ENCODE peak calls at places on chromosomes 6 and 20, in seven cellular contexts. M is prostate gland, I is A549, E is astrocyte of the spinal cord, J is tibial artery, Z is esophagus squamous epithelium, S is nephron progenitor cell. K is an unnamed sample.

GRCh38 chr20:42907730-42908129 is 282.0 kb downstream of the PTPRT start:
- DNase-seq in M (no peak), I (no peak), E (no peak), J (no peak), Z (no peak), S (no peak), K (no peak)

GRCh38 chr6:155782320-155782730 is 326.7 kb upstream of the NOX3 start:
- DNase-seq in M (peak; percentile 27), I (peak; percentile 90), E (peak; percentile 96), J (no peak), Z (no peak), S (no peak), K (peak; percentile 96)

GRCh38 chr20:16194961-16195360 is 378.3 kb downstream of the KIF16B start:
- DNase-seq in M (no peak), I (no peak), E (no peak), J (no peak), Z (no peak), S (no peak), K (no peak)

GRCh38 chr6:117272886-117273285 is 7.5 kb downstream of the VGLL2 start:
- DNase-seq in M (no peak), I (no peak), E (no peak), J (no peak), Z (no peak), S (no peak), K (no peak)

GRCh38 chr6:71466362-71466761 is 177.8 kb downstream of the OGFRL1 start:
- DNase-seq in M (no peak), I (no peak), E (no peak), J (no peak), Z (no peak), S (no peak), K (no peak)

GRCh38 chr20:40612837-40613236 is 76.2 kb downstream of the MAFB start:
- DNase-seq in M (no peak), I (no peak), E (no peak), J (no peak), Z (no peak), S (no peak), K (no peak)

GRCh38 chr6:145276746-145277145 is 458.6 kb downstream of the EPM2A start:
- DNase-seq in M (no peak), I (no peak), E (no peak), J (no peak), Z (no peak), S (no peak), K (no peak)

GRCh38 chr6:143549630-143550268 is 38.2 kb upstream of the FUCA2 start:
- DNase-seq in M (no peak), I (no peak), E (no peak), J (no peak), Z (no peak), S (no peak), K (no peak)

GRCh38 chr6:71602385-71602949 is 283.9 kb upstream of the RIMS1 start:
- DNase-seq in M (no peak), I (no peak), E (peak; percentile 72), J (no peak), Z (no peak), S (no peak), K (peak; percentile 71)

GRCh38 chr20:62356948-62357667 is 10.0 kb downstream of the LAMA5 start:
- DNase-seq in M (no peak), I (peak; percentile 77), E (peak; percentile 79), J (peak; percentile 93), Z (no peak), S (no peak), K (peak; percentile 72)

GRCh38 chr6:13427838-13428527 is 59.4 kb downstream of the GFOD1 start:
- DNase-seq in M (no peak), I (no peak), E (no peak), J (no peak), Z (peak; percentile 9), S (peak; percentile 32), K (no peak)

GRCh38 chr6:56752009-56752408 is 109.3 kb upstream of the DST start:
- DNase-seq in M (no peak), I (no peak), E (peak; percentile 79), J (no peak), Z (no peak), S (no peak), K (peak; percentile 68)

GRCh38 chr6:7505196-7505699 is 36.2 kb upstream of the DSP start:
- DNase-seq in M (peak; percentile 58), I (peak; percentile 81), E (peak; percentile 68), J (no peak), Z (no peak), S (no peak), K (peak; percentile 49)

GRCh38 chr6:145141609-145142008 is 593.7 kb downstream of the EPM2A start:
- DNase-seq in M (no peak), I (no peak), E (no peak), J (no peak), Z (no peak), S (no peak), K (no peak)

GRCh38 chr6:164042212-164042611 is 627.7 kb downstream of the QKI start:
- DNase-seq in M (no peak), I (no peak), E (no peak), J (no peak), Z (no peak), S (no peak), K (no peak)

GRCh38 chr20:32563311-32564272 is 21.5 kb downstream of the NOL4L start:
- DNase-seq in M (no peak), I (no peak), E (no peak), J (no peak), Z (no peak), S (no peak), K (no peak)

GRCh38 chr6:122322824-122323223 is 76.6 kb upstream of the HSF2 start:
- DNase-seq in M (no peak), I (no peak), E (peak; percentile 43), J (no peak), Z (no peak), S (no peak), K (peak; percentile 53)

GRCh38 chr6:167481527-167481926 is 156.6 kb downstream of the TTLL2 start:
- DNase-seq in M (no peak), I (no peak), E (no peak), J (no peak), Z (no peak), S (no peak), K (no peak)

GRCh38 chr6:162019311-162019710 is 708.3 kb downstream of the PRKN start:
- DNase-seq in M (no peak), I (no peak), E (no peak), J (no peak), Z (no peak), S (no peak), K (no peak)

GRCh38 chr6:156589281-156589680 is 187.9 kb upstream of the ARID1B start:
- DNase-seq in M (no peak), I (no peak), E (peak; percentile 78), J (no peak), Z (no peak), S (no peak), K (peak; percentile 72)

GRCh38 chr6:153790881-153791473 is 248.1 kb upstream of the OPRM1 start:
- DNase-seq in M (no peak), I (peak; percentile 10), E (peak; percentile 58), J (no peak), Z (no peak), S (no peak), K (peak; percentile 37)
- TF ChIP-seq CTCF in M (no peak), I (peak; percentile 6), E (no peak), J (no peak), Z (no peak), S (peak; percentile 15), K (no peak)

DNA sequence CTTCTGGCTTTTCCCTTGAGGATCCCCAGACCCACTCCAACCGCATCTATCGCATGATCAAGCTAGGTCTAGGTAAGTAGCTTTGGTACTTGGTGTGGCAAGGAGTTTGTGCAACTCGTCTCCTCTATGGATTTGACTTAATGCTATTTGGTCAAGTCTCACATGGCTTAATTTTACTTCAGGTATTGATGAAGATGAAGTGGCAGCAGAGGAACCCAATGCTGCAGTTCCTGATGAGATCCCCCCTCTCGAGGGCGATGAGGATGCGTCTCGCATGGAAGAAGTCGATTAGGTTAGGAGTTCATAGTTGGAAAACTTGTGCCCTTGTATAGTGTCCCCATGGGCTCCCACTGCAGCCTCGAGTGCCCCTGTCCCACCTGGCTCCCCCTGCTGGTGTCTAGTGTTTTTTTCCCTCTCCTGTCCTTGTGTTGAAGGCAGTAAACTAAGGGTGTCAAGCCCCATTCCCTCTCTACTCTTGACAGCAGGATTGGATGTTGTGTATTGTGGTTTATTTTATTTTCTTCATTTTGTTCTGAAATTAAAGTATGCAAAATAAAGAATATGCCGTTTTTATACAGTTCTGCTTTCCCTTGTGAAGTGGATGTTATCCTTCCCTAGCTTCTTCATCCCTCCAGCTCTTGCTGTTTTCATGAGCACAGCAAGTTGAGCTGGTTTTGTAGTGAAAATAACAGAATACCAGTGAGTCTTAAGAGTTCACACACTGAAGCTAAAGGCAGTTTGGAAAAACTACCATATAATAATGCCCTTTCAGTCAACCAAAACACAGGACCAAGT is 3.8 kb downstream of the SLC35B2 start:
- DNase-seq in M (no peak), I (peak; percentile 53), E (no peak), J (no peak), Z (no peak), S (peak; percentile 59), K (no peak)
- TF ChIP-seq CTCF in M (peak; percentile 38), I (peak; percentile 40), E (peak; percentile 46), J (no peak), Z (peak; percentile 37), S (peak; percentile 37), K (peak; percentile 47)

DNA sequence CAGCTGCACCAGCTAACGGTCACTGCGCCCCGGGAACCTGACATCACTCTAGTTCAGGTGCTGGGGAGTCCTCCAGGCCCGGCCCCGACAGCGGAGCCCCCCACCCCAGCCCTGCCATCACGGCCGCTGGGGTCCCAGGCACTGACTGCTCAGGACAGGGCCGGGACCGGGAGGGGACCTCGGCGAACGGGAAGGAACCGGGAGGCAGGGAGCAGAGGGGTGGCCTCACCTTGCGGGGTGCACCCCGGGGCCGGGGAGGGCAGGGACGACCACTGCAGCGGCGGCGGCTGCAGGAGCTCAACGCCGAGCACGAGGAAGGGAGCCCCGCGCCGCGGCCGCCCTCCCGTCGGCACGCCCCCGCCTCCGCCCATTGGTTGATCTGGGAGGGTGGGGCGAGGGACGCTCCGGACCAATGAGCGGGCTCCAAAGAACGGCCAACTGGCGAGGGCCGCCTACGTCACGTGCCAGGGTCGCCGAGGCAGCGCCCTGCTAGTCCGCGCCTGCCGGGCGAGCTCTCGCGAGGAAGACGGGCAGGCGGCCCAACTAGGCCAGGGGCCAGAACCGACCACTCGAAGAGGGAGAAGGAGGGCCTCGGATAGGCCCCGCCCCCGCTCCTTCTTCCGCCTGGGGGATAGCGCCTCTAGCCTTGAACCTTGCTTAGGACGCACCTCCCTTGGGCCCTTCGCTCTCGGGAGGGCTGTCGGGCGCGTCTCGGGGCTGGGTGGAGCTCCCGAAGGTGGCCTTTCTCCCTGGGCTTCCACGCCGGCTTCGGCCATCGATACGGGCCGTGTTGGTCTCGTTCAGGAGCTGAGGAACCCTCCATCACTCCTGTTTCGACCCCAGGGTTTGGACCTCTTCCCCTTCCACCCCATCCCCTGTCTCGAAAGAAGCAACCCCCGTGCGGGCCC is at the start of gene ADISSP:
- DNase-seq in M (peak; percentile 97), I (peak; percentile 99), E (peak; percentile 98), J (peak; percentile 100), Z (peak; percentile 90), S (peak; percentile 96), K (peak; percentile 97)
- TF ChIP-seq CTCF in M (no peak), I (no peak), E (no peak), J (no peak), Z (no peak), S (no peak), K (no peak)

DNA sequence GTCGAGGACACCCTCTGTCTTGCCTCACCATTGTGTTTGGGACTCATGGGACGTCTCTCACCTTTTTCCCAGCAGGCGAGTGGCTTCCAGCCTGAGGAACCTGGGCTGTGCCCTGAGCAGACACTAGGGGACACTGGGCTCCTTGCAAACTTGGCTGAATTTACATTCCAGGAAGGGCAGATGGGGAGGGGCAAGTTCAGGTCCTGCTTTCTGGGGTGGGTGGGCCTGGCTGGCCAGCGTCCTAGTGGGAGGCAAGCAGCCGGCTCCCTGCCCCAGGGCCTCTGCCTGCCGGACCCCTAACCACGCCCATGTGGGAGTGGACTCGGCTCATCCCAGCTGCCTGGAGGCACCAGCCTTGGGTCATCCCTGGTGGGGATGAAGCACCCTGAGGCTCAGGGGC is 48.2 kb upstream of the MLN start:
- DNase-seq in M (no peak), I (peak; percentile 43), E (no peak), J (no peak), Z (no peak), S (peak; percentile 75), K (no peak)
- TF ChIP-seq CTCF in M (peak; percentile 38), I (peak; percentile 36), E (peak; percentile 52), J (peak; percentile 11), Z (no peak), S (peak; percentile 57), K (peak; percentile 57)